ENCODE peak calls at places on chromosome 10, in ten cellular contexts. X is adrenal gland, H is GM12865, F is LoVo, B is AG10803, W is EL, I is astrocyte of the spinal cord, L is coronary artery, R is NB4, S is activated B cell treated with CpG ODN at 0.5 μM for 24 hours. K is an unnamed sample.

GRCh38 chr10:49290607-49291006 is 8.4 kb upstream of the C10orf71 start:
- DNase-seq in B (no peak), L (no peak), R (no peak), F (no peak), X (no peak), S (no peak), I (no peak), H (no peak), W (no peak), K (no peak)

GRCh38 chr10:72009062-72009429 is 44.9 kb downstream of the CHST3 start:
- DNase-seq in F (no peak), L (no peak), I (no peak), R (no peak), B (no peak), W (no peak), X (no peak), S (no peak), H (no peak), K (no peak)

GRCh38 chr10:17237915-17238444 is 9.9 kb downstream of the VIM start:
- DNase-seq in B (peak), L (no peak), W (peak), I (no peak), R (peak), H (no peak), X (no peak), F (no peak), S (no peak), K (no peak)

GRCh38 chr10:77156406-77156879 is 481.2 kb downstream of the KCNMA1 start:
- DNase-seq in H (no peak), W (peak), L (no peak), X (no peak), R (peak), S (no peak), I (peak), F (peak), B (peak), K (no peak)

GRCh38 chr10:59839576-59839975 is 66.8 kb downstream of the CCDC6 start:
- DNase-seq in R (peak), B (peak), L (no peak), S (no peak), X (no peak), W (peak), F (no peak), H (no peak), I (peak), K (no peak)

GRCh38 chr10:13100349-13101294 is 659 bp downstream of the OPTN start:
- DNase-seq in W (peak), S (peak), I (peak), X (peak), H (peak), B (peak), L (peak), F (no peak), R (no peak), K (no peak)

GRCh38 chr10:119872610-119872859 is at the start of gene MCMBP:
- DNase-seq in S (no peak), F (no peak), X (no peak), H (no peak), I (no peak), W (no peak), B (no peak), R (no peak), L (no peak), K (no peak)

GRCh38 chr10:23314835-23315239 is 29.8 kb downstream of the C10orf67 start:
- DNase-seq in R (peak), F (peak), L (no peak), S (no peak), H (peak), X (peak), I (peak), W (peak), B (peak), K (peak)

GRCh38 chr10:119209050-119209735 is 1.8 kb downstream of the GRK5 start:
- DNase-seq in F (peak), S (peak), H (peak), L (peak), B (peak), X (peak), I (peak), R (peak), W (peak), K (peak)

GRCh38 chr10:6180480-6181110 is 22.1 kb upstream of the PFKFB3 start:
- DNase-seq in L (no peak), I (no peak), B (no peak), S (no peak), R (no peak), H (no peak), X (no peak), W (no peak), F (no peak), K (no peak)

GRCh38 chr10:68196707-68197106 is 35.2 kb downstream of the ATOH7 start:
- DNase-seq in R (no peak), S (no peak), H (no peak), B (no peak), I (no peak), F (no peak), X (no peak), L (no peak), W (no peak), K (no peak)